ENCODE peak calls at places on chromosome X, in six cellular contexts. One of them, this sample, is unnamed.

GRCh38 chrX:119757979-119758681 is at the start of gene SOWAHD:
- DNase-seq in substantia nigra: peak
- DNase-seq in NCI-H1092 treated with DMSO at 0.1 percent for 48 hours: no peak
- DNase-seq in epithelial cell of esophagus: peak
- DNase-seq in amniotic epithelial cell: no peak
- DNase-seq in right cardiac atrium: peak
- DNase-seq in this sample: peak

GRCh38 chrX:152817082-152817744 is 13.3 kb downstream of the CETN2 start:
- DNase-seq in substantia nigra: peak
- DNase-seq in NCI-H1092 treated with DMSO at 0.1 percent for 48 hours: peak
- DNase-seq in epithelial cell of esophagus: peak
- DNase-seq in amniotic epithelial cell: peak
- DNase-seq in right cardiac atrium: no peak
- DNase-seq in this sample: no peak

GRCh38 chrX:72107320-72107719 is 24.4 kb downstream of the RTL5 start:
- DNase-seq in substantia nigra: no peak
- DNase-seq in NCI-H1092 treated with DMSO at 0.1 percent for 48 hours: no peak
- DNase-seq in epithelial cell of esophagus: peak
- DNase-seq in amniotic epithelial cell: peak
- DNase-seq in right cardiac atrium: no peak
- DNase-seq in this sample: no peak

GRCh38 chrX:57681341-57681740 is 1.3 kb upstream of the NLRP2B start:
- DNase-seq in substantia nigra: no peak
- DNase-seq in NCI-H1092 treated with DMSO at 0.1 percent for 48 hours: no peak
- DNase-seq in epithelial cell of esophagus: no peak
- DNase-seq in amniotic epithelial cell: no peak
- DNase-seq in right cardiac atrium: no peak
- DNase-seq in this sample: no peak

GRCh38 chrX:151370906-151371305 is 26.1 kb upstream of the VMA21 start:
- DNase-seq in substantia nigra: no peak
- DNase-seq in NCI-H1092 treated with DMSO at 0.1 percent for 48 hours: no peak
- DNase-seq in epithelial cell of esophagus: peak
- DNase-seq in amniotic epithelial cell: no peak
- DNase-seq in right cardiac atrium: no peak
- DNase-seq in this sample: no peak

GRCh38 chrX:128518508-128518907 is 466.3 kb upstream of the ACTRT1 start:
- DNase-seq in substantia nigra: no peak
- DNase-seq in NCI-H1092 treated with DMSO at 0.1 percent for 48 hours: peak
- DNase-seq in epithelial cell of esophagus: peak
- DNase-seq in amniotic epithelial cell: no peak
- DNase-seq in right cardiac atrium: no peak
- DNase-seq in this sample: no peak

GRCh38 chrX:119887721-119888425 is 7.8 kb upstream of the AKAP14 start:
- DNase-seq in substantia nigra: peak
- DNase-seq in NCI-H1092 treated with DMSO at 0.1 percent for 48 hours: peak
- DNase-seq in epithelial cell of esophagus: peak
- DNase-seq in amniotic epithelial cell: peak
- DNase-seq in right cardiac atrium: peak
- DNase-seq in this sample: peak

GRCh38 chrX:122091571-122091970 is 1044.2 kb downstream of the GLUD2 start:
- DNase-seq in substantia nigra: no peak
- DNase-seq in NCI-H1092 treated with DMSO at 0.1 percent for 48 hours: no peak
- DNase-seq in epithelial cell of esophagus: peak
- DNase-seq in amniotic epithelial cell: no peak
- DNase-seq in right cardiac atrium: no peak
- DNase-seq in this sample: no peak

GRCh38 chrX:12360389-12360788 is 222.1 kb downstream of the FRMPD4 start:
- DNase-seq in substantia nigra: no peak
- DNase-seq in NCI-H1092 treated with DMSO at 0.1 percent for 48 hours: no peak
- DNase-seq in epithelial cell of esophagus: peak
- DNase-seq in amniotic epithelial cell: peak
- DNase-seq in right cardiac atrium: no peak
- DNase-seq in this sample: no peak

GRCh38 chrX:124421898-124422622 is 75.7 kb downstream of the SH2D1A start:
- DNase-seq in substantia nigra: no peak
- DNase-seq in NCI-H1092 treated with DMSO at 0.1 percent for 48 hours: no peak
- DNase-seq in epithelial cell of esophagus: peak
- DNase-seq in amniotic epithelial cell: no peak
- DNase-seq in right cardiac atrium: no peak
- DNase-seq in this sample: no peak

GRCh38 chrX:40090050-40090804 is 7.5 kb downstream of the BCOR start:
- DNase-seq in substantia nigra: peak
- DNase-seq in NCI-H1092 treated with DMSO at 0.1 percent for 48 hours: no peak
- DNase-seq in epithelial cell of esophagus: no peak
- DNase-seq in amniotic epithelial cell: no peak
- DNase-seq in right cardiac atrium: peak
- DNase-seq in this sample: peak

GRCh38 chrX:43279341-43279808 is 376.7 kb upstream of the MAOA start:
- DNase-seq in substantia nigra: no peak
- DNase-seq in NCI-H1092 treated with DMSO at 0.1 percent for 48 hours: no peak
- DNase-seq in epithelial cell of esophagus: no peak
- DNase-seq in amniotic epithelial cell: no peak
- DNase-seq in right cardiac atrium: no peak
- DNase-seq in this sample: no peak

GRCh38 chrX:8841911-8842310 is 40.7 kb upstream of the FAM9A start:
- DNase-seq in substantia nigra: no peak
- DNase-seq in NCI-H1092 treated with DMSO at 0.1 percent for 48 hours: no peak
- DNase-seq in epithelial cell of esophagus: no peak
- DNase-seq in amniotic epithelial cell: peak
- DNase-seq in right cardiac atrium: no peak
- DNase-seq in this sample: no peak

GRCh38 chrX:38151426-38151825 is 69.2 kb downstream of the SRPX start:
- DNase-seq in substantia nigra: no peak
- DNase-seq in NCI-H1092 treated with DMSO at 0.1 percent for 48 hours: no peak
- DNase-seq in epithelial cell of esophagus: no peak
- DNase-seq in amniotic epithelial cell: peak
- DNase-seq in right cardiac atrium: no peak
- DNase-seq in this sample: no peak

GRCh38 chrX:153600921-153601320 is 2.0 kb upstream of the CCNQ start:
- DNase-seq in substantia nigra: no peak
- DNase-seq in NCI-H1092 treated with DMSO at 0.1 percent for 48 hours: no peak
- DNase-seq in epithelial cell of esophagus: no peak
- DNase-seq in amniotic epithelial cell: no peak
- DNase-seq in right cardiac atrium: no peak
- DNase-seq in this sample: peak

GRCh38 chrX:41667631-41668030 is 21.1 kb upstream of the GPR34 start:
- DNase-seq in substantia nigra: no peak
- DNase-seq in NCI-H1092 treated with DMSO at 0.1 percent for 48 hours: no peak
- DNase-seq in epithelial cell of esophagus: no peak
- DNase-seq in amniotic epithelial cell: peak
- DNase-seq in right cardiac atrium: no peak
- DNase-seq in this sample: no peak

GRCh38 chrX:21963736-21964135 is 23.2 kb downstream of the SMS start:
- DNase-seq in substantia nigra: no peak
- DNase-seq in NCI-H1092 treated with DMSO at 0.1 percent for 48 hours: no peak
- DNase-seq in epithelial cell of esophagus: no peak
- DNase-seq in amniotic epithelial cell: peak
- DNase-seq in right cardiac atrium: no peak
- DNase-seq in this sample: no peak